ENCODE peak calls at places on chromosomes 12 and 14, in five cellular contexts. K is AG04449, N is ovary, Y is tibial nerve, Z is neural crest cell. B is an unnamed sample.

GRCh38 chr14:50978888-50979287 is 34.6 kb upstream of the PYGL start:
- DNase-seq in K (no peak), Z (no peak), N (no peak), Y (no peak), B (no peak)

GRCh38 chr12:12976366-12976765 is 23.7 kb downstream of the HEBP1 start:
- DNase-seq in K (peak), Y (peak), N (no peak), Z (no peak), B (no peak)

GRCh38 chr14:67285876-67286452 is 44.7 kb downstream of the PALS1 start:
- DNase-seq in N (no peak), Z (no peak), K (no peak), Y (no peak), B (no peak)

GRCh38 chr12:107519906-107520859 is 165.4 kb upstream of the PWP1 start:
- DNase-seq in Z (no peak), K (no peak), N (no peak), Y (no peak), B (no peak)

GRCh38 chr14:76250345-76250744 is 98.6 kb downstream of the GPATCH2L start:
- DNase-seq in N (no peak), Y (no peak), Z (no peak), K (no peak), B (no peak)

GRCh38 chr12:2813573-2814185 is 1.2 kb downstream of the ITFG2 start:
- DNase-seq in K (peak), N (no peak), Z (peak), Y (peak), B (peak)

GRCh38 chr12:48789858-48790326 is 1.0 kb upstream of the ADCY6 start:
- DNase-seq in Z (no peak), Y (no peak), N (no peak), K (no peak), B (no peak)

GRCh38 chr12:3119192-3119744 is 42.1 kb downstream of the TSPAN9 start:
- DNase-seq in Z (no peak), N (no peak), Y (no peak), K (no peak), B (no peak)

GRCh38 chr12:104751024-104751570 is 207.0 kb downstream of the SLC41A2 start:
- DNase-seq in K (no peak), Y (no peak), Z (no peak), N (no peak), B (no peak)

GRCh38 chr14:68412505-68413496 is 380.1 kb downstream of the ZFP36L1 start:
- DNase-seq in K (no peak), Z (no peak), Y (no peak), N (no peak), B (no peak)

GRCh38 chr14:103259184-103259583 is 74.9 kb upstream of the EIF5 start:
- DNase-seq in Y (no peak), N (no peak), Z (no peak), K (no peak), B (peak)

GRCh38 chr12:13342971-13343370 is 146.4 kb downstream of the EMP1 start:
- DNase-seq in K (no peak), Z (no peak), Y (no peak), N (no peak), B (no peak)

GRCh38 chr12:43317156-43317555 is 234.8 kb downstream of the ADAMTS20 start:
- DNase-seq in Y (no peak), N (no peak), Z (no peak), K (no peak), B (no peak)

GRCh38 chr12:4214912-4215861 is 58.4 kb upstream of the CCND2 start:
- DNase-seq in K (no peak), N (no peak), Y (peak), Z (no peak), B (no peak)

GRCh38 chr14:66395300-66395699 is 90.9 kb upstream of the CCDC196 start:
- DNase-seq in K (no peak), Z (no peak), N (no peak), Y (no peak), B (no peak)

GRCh38 chr12:75389061-75389460 is 1.8 kb upstream of the GLIPR1L2 start:
- DNase-seq in Z (no peak), K (no peak), N (no peak), Y (no peak), B (no peak)

GRCh38 chr12:3203713-3204112 is 126.5 kb downstream of the TSPAN9 start:
- DNase-seq in N (no peak), Z (no peak), K (no peak), Y (no peak), B (no peak)

GRCh38 chr12:79761341-79761740 is 70.6 kb upstream of the PAWR start:
- DNase-seq in K (no peak), Z (no peak), Y (no peak), N (no peak), B (no peak)

GRCh38 chr12:110849748-110850403 is 3.1 kb downstream of the CCDC63 start:
- DNase-seq in K (no peak), N (no peak), Z (no peak), Y (no peak), B (no peak)

GRCh38 chr12:93762059-93762719 is 85.0 kb downstream of the CRADD start:
- DNase-seq in K (no peak), Y (no peak), Z (no peak), N (no peak), B (no peak)

GRCh38 chr12:93766802-93767523 is 89.8 kb downstream of the CRADD start:
- DNase-seq in K (no peak), N (no peak), Z (no peak), Y (peak), B (no peak)

GRCh38 chr12:93766371-93766770 is 89.2 kb downstream of the CRADD start:
- DNase-seq in K (no peak), Y (no peak), Z (no peak), N (no peak), B (no peak)

GRCh38 chr12:93762912-93763311 is 85.7 kb downstream of the CRADD start:
- DNase-seq in N (no peak), Z (no peak), K (no peak), Y (no peak), B (no peak)

GRCh38 chr12:93763746-93764147 is 86.6 kb downstream of the CRADD start:
- DNase-seq in Z (no peak), Y (no peak), N (no peak), K (no peak), B (no peak)
- TF ChIP-seq CTCF in Z (no peak), Y (no peak), N (no peak), K (no peak), B (no peak)

GRCh38 chr14:21029917-21030316 is at the start of gene TPPP2:
- DNase-seq in Z (no peak), K (no peak), Y (no peak), N (no peak), B (no peak)
- TF ChIP-seq CTCF in Z (no peak), K (no peak), Y (no peak), N (no peak), B (no peak)

DNA sequence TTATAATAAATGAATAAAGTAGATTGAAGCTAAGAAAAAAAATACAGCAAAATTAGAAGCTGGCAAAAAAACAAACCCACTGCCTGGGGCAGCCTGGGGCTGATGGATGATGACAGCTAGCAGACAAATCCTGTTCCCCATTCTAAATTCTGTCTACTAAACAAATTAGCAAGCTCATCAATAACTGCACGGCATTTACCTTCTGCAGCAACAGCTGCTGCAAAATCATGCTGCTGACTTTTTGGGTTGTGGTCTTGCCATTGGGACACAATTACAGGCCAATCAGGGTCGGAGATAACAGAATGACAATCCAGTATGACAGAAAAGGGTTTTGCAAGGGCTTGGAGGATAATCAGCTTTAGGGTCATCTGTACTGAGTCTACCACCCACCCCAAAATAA is 443.6 kb upstream of the SOX5 start:
- DNase-seq in N (no peak), Y (no peak), Z (no peak), K (no peak), B (no peak)
- TF ChIP-seq CTCF in N (no peak), Y (no peak), Z (no peak), K (no peak), B (no peak)

DNA sequence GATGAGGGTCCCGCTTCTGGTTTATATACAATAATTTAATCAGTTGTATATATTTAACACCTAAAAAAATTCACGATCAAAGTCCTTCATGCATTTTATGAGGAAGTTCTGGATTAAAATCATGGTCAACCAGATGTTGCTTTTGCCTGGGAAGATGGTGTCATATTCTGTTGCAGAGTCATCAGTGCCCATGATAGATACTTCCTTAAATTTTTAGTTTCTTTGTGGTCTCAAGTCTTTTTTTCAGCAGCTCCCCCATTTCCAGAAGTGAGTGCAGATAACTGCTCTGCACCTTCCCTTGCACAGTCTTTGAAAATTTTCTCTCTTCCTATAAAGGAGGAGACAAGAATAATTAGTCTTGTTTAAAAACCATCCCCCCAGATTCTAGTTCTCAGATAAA is 16.1 kb downstream of the ERP29 start:
- DNase-seq in N (no peak), K (no peak), Z (no peak), Y (no peak), B (no peak)
- TF ChIP-seq CTCF in N (no peak), K (no peak), Z (no peak), Y (no peak), B (no peak)

GRCh38 chr12:132493482-132494178 is 3.7 kb downstream of the FBRSL1 start:
- DNase-seq in Z (no peak), N (no peak), K (no peak), Y (no peak), B (no peak)

GRCh38 chr12:132495629-132496207 is 5.8 kb downstream of the FBRSL1 start:
- DNase-seq in Z (no peak), Y (no peak), N (no peak), K (no peak), B (no peak)

GRCh38 chr12:132496270-132496669 is 6.3 kb downstream of the FBRSL1 start:
- DNase-seq in N (no peak), Y (no peak), K (no peak), Z (no peak), B (no peak)

GRCh38 chr12:132494294-132495164 is 4.6 kb downstream of the FBRSL1 start:
- DNase-seq in Z (no peak), N (peak), Y (no peak), K (no peak), B (no peak)

GRCh38 chr12:132495165-132495544 is 5.2 kb downstream of the FBRSL1 start:
- DNase-seq in Y (no peak), N (no peak), K (no peak), Z (no peak), B (no peak)
- TF ChIP-seq CTCF in Y (no peak), N (no peak), K (no peak), Z (no peak), B (no peak)

GRCh38 chr12:130977046-130977758 is 23.5 kb downstream of the ADGRD1 start:
- DNase-seq in N (no peak), K (no peak), Y (no peak), Z (no peak), B (no peak)
- TF ChIP-seq CTCF in N (no peak), K (no peak), Y (no peak), Z (no peak), B (no peak)

GRCh38 chr12:98352218-98352811 is 163.1 kb upstream of the TMPO start:
- DNase-seq in K (peak), N (no peak), Z (no peak), Y (no peak), B (no peak)
- TF ChIP-seq CTCF in K (no peak), N (no peak), Z (no peak), Y (no peak), B (no peak)

B was measured in mesothelial cell of epicardium.